ENCODE peak calls at places on chromosomes 5 and 9, in five cellular contexts. One of them, this sample, is unnamed.
A peak's percentile ranks its signal among the peaks of the same experiment; 100 is the strongest.

GRCh38 chr5:53191766-53192165 is 82.2 kb upstream of the MOCS2 start:
- DNase-seq in A549: no peak
- DNase-seq in GM12878: no peak
- DNase-seq in adrenal gland: no peak
- DNase-seq in uterus: no peak
- DNase-seq in this sample: no peak

GRCh38 chr5:139658501-139658927 is 10.4 kb downstream of the CXXC5 start:
- DNase-seq in uterus: no peak
- DNase-seq in GM12878: no peak
- DNase-seq in adrenal gland: no peak
- DNase-seq in A549: no peak
- DNase-seq in this sample: no peak

GRCh38 chr5:32512916-32513315 is 68.4 kb upstream of the ZFR start:
- DNase-seq in A549: no peak
- DNase-seq in uterus: no peak
- DNase-seq in GM12878: no peak
- DNase-seq in adrenal gland: no peak
- DNase-seq in this sample: no peak

GRCh38 chr5:54742417-54742889 is 224.9 kb downstream of the SNX18 start:
- DNase-seq in uterus: no peak
- DNase-seq in GM12878: no peak
- DNase-seq in A549: peak; percentile 24
- DNase-seq in adrenal gland: no peak
- DNase-seq in this sample: peak; percentile 24

GRCh38 chr9:38263534-38263933 is 129.0 kb upstream of the ALDH1B1 start:
- DNase-seq in uterus: no peak
- DNase-seq in A549: peak; percentile 49
- DNase-seq in adrenal gland: no peak
- DNase-seq in GM12878: no peak
- DNase-seq in this sample: no peak

GRCh38 chr9:68778635-68779034 is 73.6 kb downstream of the PIP5K1B start:
- DNase-seq in uterus: no peak
- DNase-seq in GM12878: no peak
- DNase-seq in A549: no peak
- DNase-seq in adrenal gland: no peak
- DNase-seq in this sample: no peak

GRCh38 chr5:109740329-109740728 is 50.6 kb downstream of the MAN2A1 start:
- DNase-seq in A549: no peak
- DNase-seq in GM12878: peak; percentile 32
- DNase-seq in uterus: no peak
- DNase-seq in adrenal gland: peak; percentile 59
- DNase-seq in this sample: no peak

GRCh38 chr5:135821061-135821781 is 13.2 kb upstream of the SLC25A48 start:
- DNase-seq in A549: no peak
- DNase-seq in GM12878: no peak
- DNase-seq in uterus: no peak
- DNase-seq in adrenal gland: no peak
- DNase-seq in this sample: no peak

GRCh38 chr9:116543731-116544400 is 143.2 kb upstream of the TRIM32 start:
- DNase-seq in GM12878: no peak
- DNase-seq in A549: no peak
- DNase-seq in adrenal gland: peak; percentile 68
- DNase-seq in uterus: no peak
- DNase-seq in this sample: no peak

GRCh38 chr5:10030219-10030831 is 219.4 kb downstream of the ATPSCKMT start:
- DNase-seq in GM12878: no peak
- DNase-seq in adrenal gland: no peak
- DNase-seq in A549: peak; percentile 20
- DNase-seq in uterus: no peak
- DNase-seq in this sample: peak; percentile 18

GRCh38 chr9:130946778-130947617 is 8.0 kb upstream of the FIBCD1 start:
- DNase-seq in GM12878: no peak
- DNase-seq in A549: peak; percentile 67
- DNase-seq in adrenal gland: no peak
- DNase-seq in uterus: no peak
- DNase-seq in this sample: peak; percentile 82

GRCh38 chr5:59760798-59761348 is 132.7 kb downstream of the PDE4D start:
- DNase-seq in uterus: no peak
- DNase-seq in GM12878: no peak
- DNase-seq in A549: peak; percentile 64
- DNase-seq in adrenal gland: no peak
- DNase-seq in this sample: no peak

GRCh38 chr5:35246928-35247644 is 16.8 kb upstream of the PRLR start:
- DNase-seq in A549: no peak
- DNase-seq in GM12878: no peak
- DNase-seq in adrenal gland: peak; percentile 81
- DNase-seq in uterus: peak; percentile 64
- DNase-seq in this sample: peak; percentile 41

GRCh38 chr5:28743362-28743761 is 1705.0 kb upstream of the CDH9 start:
- DNase-seq in GM12878: no peak
- DNase-seq in uterus: no peak
- DNase-seq in adrenal gland: no peak
- DNase-seq in A549: no peak
- DNase-seq in this sample: no peak

GRCh38 chr9:113463418-113464285 is at the start of gene RGS3:
- DNase-seq in A549: peak; percentile 68
- DNase-seq in adrenal gland: peak; percentile 75
- DNase-seq in uterus: no peak
- DNase-seq in GM12878: no peak
- DNase-seq in this sample: peak; percentile 86

GRCh38 chr9:114321759-114322158 is 1.1 kb upstream of the ORM1 start:
- DNase-seq in adrenal gland: no peak
- DNase-seq in A549: no peak
- DNase-seq in GM12878: no peak
- DNase-seq in uterus: no peak
- DNase-seq in this sample: no peak

GRCh38 chr9:130884542-130885421 is 11.8 kb downstream of the QRFP start:
- DNase-seq in uterus: no peak
- DNase-seq in GM12878: no peak
- DNase-seq in adrenal gland: no peak
- DNase-seq in A549: no peak
- DNase-seq in this sample: no peak

GRCh38 chr5:67118050-67118620 is 78.5 kb downstream of the CD180 start:
- DNase-seq in GM12878: no peak
- DNase-seq in A549: no peak
- DNase-seq in uterus: no peak
- DNase-seq in adrenal gland: no peak
- DNase-seq in this sample: no peak

GRCh38 chr5:171577940-171578856 is 158.8 kb downstream of the FGF18 start:
- DNase-seq in A549: no peak
- DNase-seq in GM12878: no peak
- DNase-seq in adrenal gland: no peak
- DNase-seq in uterus: peak; percentile 76
- DNase-seq in this sample: no peak

GRCh38 chr9:96020300-96020821 is 144.9 kb downstream of the ERCC6L2 start:
- DNase-seq in GM12878: no peak
- DNase-seq in A549: no peak
- DNase-seq in adrenal gland: no peak
- DNase-seq in uterus: no peak
- DNase-seq in this sample: no peak

GRCh38 chr5:96809898-96810297 is 2.2 kb upstream of the ERAP1 start:
- DNase-seq in GM12878: no peak
- DNase-seq in uterus: no peak
- DNase-seq in adrenal gland: peak; percentile 73
- DNase-seq in A549: no peak
- DNase-seq in this sample: no peak

GRCh38 chr5:136308396-136308795 is 56.9 kb downstream of the TRPC7 start:
- DNase-seq in uterus: no peak
- DNase-seq in adrenal gland: no peak
- DNase-seq in GM12878: no peak
- DNase-seq in A549: peak; percentile 19
- DNase-seq in this sample: no peak

GRCh38 chr9:113692264-113692663 is 183.8 kb upstream of the ZNF618 start:
- DNase-seq in uterus: no peak
- DNase-seq in GM12878: no peak
- DNase-seq in A549: no peak
- DNase-seq in adrenal gland: no peak
- DNase-seq in this sample: no peak

GRCh38 chr5:180171568-180172094 is 37.4 kb downstream of the RASGEF1C start:
- DNase-seq in GM12878: no peak
- DNase-seq in uterus: no peak
- DNase-seq in adrenal gland: no peak
- DNase-seq in A549: no peak
- DNase-seq in this sample: no peak

GRCh38 chr5:119036101-119036762 is 34.7 kb upstream of the DMXL1 start:
- DNase-seq in adrenal gland: no peak
- DNase-seq in GM12878: no peak
- DNase-seq in uterus: no peak
- DNase-seq in A549: peak; percentile 55
- DNase-seq in this sample: no peak

GRCh38 chr5:179139936-179140235 is 79.7 kb downstream of the ZNF354C start:
- DNase-seq in GM12878: no peak
- DNase-seq in uterus: no peak
- DNase-seq in adrenal gland: no peak
- DNase-seq in A549: no peak
- DNase-seq in this sample: no peak

GRCh38 chr9:88950341-88951141 is 40.7 kb upstream of the S1PR3 start:
- DNase-seq in A549: peak; percentile 67
- DNase-seq in adrenal gland: no peak
- DNase-seq in uterus: no peak
- DNase-seq in GM12878: no peak
- DNase-seq in this sample: no peak

GRCh38 chr9:113674436-113674835 is 201.7 kb upstream of the ZNF618 start:
- DNase-seq in uterus: no peak
- DNase-seq in A549: no peak
- DNase-seq in adrenal gland: no peak
- DNase-seq in GM12878: no peak
- DNase-seq in this sample: no peak

DNA sequence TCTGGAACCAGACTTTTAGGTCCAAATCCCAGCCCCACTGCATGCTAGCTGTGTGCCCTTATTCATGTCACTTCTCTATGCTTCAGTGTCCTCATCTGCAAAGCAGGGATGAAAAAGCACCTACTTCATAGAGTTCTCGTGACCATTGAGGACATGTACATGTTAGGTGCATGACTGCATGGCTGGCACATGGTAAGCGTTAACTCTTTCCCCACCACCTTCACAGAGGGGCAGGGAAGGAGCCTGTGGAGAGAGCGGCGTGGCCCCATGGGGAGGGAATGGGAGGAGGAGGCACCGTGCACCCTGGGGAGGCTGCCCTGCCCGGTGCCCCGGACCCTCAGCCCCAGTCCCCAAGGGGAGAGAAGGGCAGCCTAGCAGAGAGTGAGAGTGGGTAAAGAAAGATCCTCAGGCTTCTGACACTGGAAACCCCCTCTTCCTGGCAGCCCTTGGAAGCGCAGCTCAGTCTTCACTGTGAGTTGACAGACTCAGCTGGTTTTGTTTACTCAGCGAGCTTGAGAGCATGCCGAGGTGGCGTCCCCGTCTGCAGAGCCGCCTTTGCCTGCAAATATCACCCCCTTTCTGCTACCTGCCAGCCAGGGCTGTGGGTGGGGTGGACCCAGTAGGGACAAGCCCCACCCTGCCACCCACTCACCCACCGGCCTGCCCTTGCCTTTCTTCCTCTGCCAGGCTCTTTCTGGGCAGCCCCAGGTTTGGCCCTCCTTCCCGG is 10.6 kb upstream of the ANGPTL2 start:
- DNase-seq in adrenal gland: peak; percentile 51
- DNase-seq in A549: peak; percentile 24
- DNase-seq in GM12878: no peak
- DNase-seq in uterus: no peak
- DNase-seq in this sample: no peak
- H3K4me3 ChIP-seq in adrenal gland: no peak overlapping the region
- H3K4me3 ChIP-seq in A549: no peak overlapping the region
- H3K4me3 ChIP-seq in GM12878: no peak overlapping the region
- H3K4me3 ChIP-seq in uterus: no peak overlapping the region
- H3K4me3 ChIP-seq in this sample: no peak overlapping the region

DNA sequence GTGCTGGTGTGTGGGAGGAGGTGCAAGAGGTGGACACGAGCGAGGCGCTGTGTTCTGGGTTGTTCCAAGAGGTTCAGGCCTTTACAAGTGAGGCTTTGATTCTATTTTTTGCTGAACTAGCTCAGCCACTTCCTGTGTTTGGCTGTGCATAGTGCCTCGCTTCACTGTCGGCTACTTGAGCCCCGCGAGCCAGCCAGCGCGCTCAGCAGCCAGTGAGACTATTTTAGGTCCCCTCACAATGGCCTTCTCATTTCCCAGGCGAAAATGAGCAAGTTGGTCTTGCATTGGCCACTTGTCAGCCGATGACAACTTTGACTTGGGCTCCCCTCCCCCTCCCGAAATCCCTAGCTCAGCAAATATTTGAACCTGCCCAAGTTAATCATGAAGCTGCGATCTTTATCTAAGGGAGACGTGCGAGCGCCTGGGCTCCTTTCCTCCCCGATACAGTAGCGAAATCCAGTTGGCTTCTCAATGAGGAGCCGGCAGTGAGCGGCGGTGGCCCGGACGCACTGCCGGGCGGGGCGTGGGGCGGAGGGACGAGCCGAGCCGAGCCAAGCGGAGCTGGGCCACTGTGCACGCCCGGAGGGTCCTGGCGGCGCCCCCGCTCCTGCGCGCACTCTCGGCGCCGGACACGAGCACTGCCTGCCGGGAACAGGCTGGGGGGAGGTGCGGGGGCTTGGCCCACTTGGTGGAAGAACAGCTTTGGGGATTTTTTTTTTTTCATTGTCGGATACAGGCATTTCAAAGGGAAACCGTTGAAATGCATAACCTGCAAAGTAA is 72.6 kb downstream of the PIK3R1 start:
- DNase-seq in GM12878: peak; percentile 77
- DNase-seq in uterus: peak; percentile 72
- DNase-seq in A549: peak; percentile 32
- DNase-seq in adrenal gland: peak; percentile 87
- DNase-seq in this sample: peak; percentile 66
- TF ChIP-seq POLR2A in GM12878: peak; percentile 78
- TF ChIP-seq POLR2A in uterus: peak; percentile 33
- TF ChIP-seq POLR2A in A549: peak; percentile 25
- TF ChIP-seq POLR2A in adrenal gland: no peak
- TF ChIP-seq POLR2A in this sample: peak; percentile 42

GRCh38 chr5:124030043-124030461 is 518.1 kb downstream of the CSNK1G3 start:
- DNase-seq in adrenal gland: no peak
- DNase-seq in A549: no peak
- DNase-seq in GM12878: no peak
- DNase-seq in uterus: no peak
- DNase-seq in this sample: no peak
- H3K4me3 ChIP-seq in adrenal gland: no peak overlapping the region
- H3K4me3 ChIP-seq in A549: no peak overlapping the region
- H3K4me3 ChIP-seq in GM12878: no peak overlapping the region
- H3K4me3 ChIP-seq in uterus: no peak overlapping the region
- H3K4me3 ChIP-seq in this sample: no peak overlapping the region

DNA sequence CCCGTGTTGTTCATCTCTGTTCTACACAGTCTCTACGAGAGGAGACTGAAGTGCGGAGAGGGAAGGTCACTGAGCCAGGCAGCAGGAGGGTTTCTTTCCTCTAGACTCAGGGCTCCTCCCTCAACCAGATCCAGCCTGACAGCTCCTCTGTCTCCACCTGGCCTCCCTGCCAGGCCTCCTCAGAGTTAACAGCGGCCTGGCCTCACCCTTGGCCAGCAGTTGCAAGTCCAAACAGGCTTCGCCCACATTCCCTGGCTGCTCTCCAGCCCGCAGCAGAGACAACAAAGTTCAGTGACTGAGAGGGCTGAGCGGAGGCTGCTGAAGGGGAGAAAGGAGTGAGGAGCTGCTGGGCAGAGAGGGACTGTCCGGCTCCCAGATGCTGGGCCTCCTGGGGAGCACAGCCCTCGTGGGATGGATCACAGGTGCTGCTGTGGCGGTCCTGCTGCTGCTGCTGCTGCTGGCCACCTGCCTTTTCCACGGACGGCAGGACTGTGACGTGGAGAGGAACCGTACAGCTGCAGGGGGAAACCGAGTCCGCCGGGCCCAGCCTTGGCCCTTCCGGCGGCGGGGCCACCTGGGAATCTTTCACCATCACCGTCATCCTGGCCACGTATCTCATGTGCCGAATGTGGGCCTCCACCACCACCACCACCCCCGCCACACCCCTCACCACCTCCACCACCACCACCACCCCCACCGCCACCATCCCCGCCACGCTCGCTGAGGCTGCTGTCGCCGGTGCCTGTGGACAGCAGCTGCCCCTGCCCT is at the start of gene HRCT1:
- DNase-seq in adrenal gland: peak; percentile 93
- DNase-seq in GM12878: no peak
- DNase-seq in A549: peak; percentile 91
- DNase-seq in uterus: peak; percentile 90
- DNase-seq in this sample: peak; percentile 95
- TF ChIP-seq POLR2A in adrenal gland: no peak
- TF ChIP-seq POLR2A in GM12878: no peak
- TF ChIP-seq POLR2A in A549: no peak
- TF ChIP-seq POLR2A in uterus: no peak
- TF ChIP-seq POLR2A in this sample: peak; percentile 96